ENCODE peak calls at places on chromosomes 11 and 22, in four cellular contexts. One of them, this sample, is unnamed.

GRCh38 chr11:35151896-35152295 is 12.9 kb downstream of the CD44 start:
- DNase-seq in EL: no peak
- DNase-seq in skeletal muscle cell: no peak
- DNase-seq in stimulated activated CD4-positive, alpha-beta T cell treated with anti-CD3 and anti-CD28 coated beads, Interleukin-15, amount 100 ng/mL, for 1 hour: no peak
- DNase-seq in this sample: no peak

GRCh38 chr11:128205796-128206195 is 381.6 kb downstream of the ETS1 start:
- DNase-seq in stimulated activated CD4-positive, alpha-beta T cell treated with anti-CD3 and anti-CD28 coated beads, Interleukin-15, amount 100 ng/mL, for 1 hour: no peak
- DNase-seq in skeletal muscle cell: no peak
- DNase-seq in EL: no peak
- DNase-seq in this sample: peak; percentile 35

GRCh38 chr22:31962392-31963113 is 18.2 kb downstream of the YWHAH start:
- DNase-seq in EL: no peak
- DNase-seq in stimulated activated CD4-positive, alpha-beta T cell treated with anti-CD3 and anti-CD28 coated beads, Interleukin-15, amount 100 ng/mL, for 1 hour: no peak
- DNase-seq in skeletal muscle cell: no peak
- DNase-seq in this sample: no peak

GRCh38 chr22:43946391-43946680 is 8.9 kb upstream of the SAMM50 start:
- DNase-seq in EL: no peak
- DNase-seq in stimulated activated CD4-positive, alpha-beta T cell treated with anti-CD3 and anti-CD28 coated beads, Interleukin-15, amount 100 ng/mL, for 1 hour: no peak
- DNase-seq in skeletal muscle cell: no peak
- DNase-seq in this sample: no peak

GRCh38 chr22:50008151-50009040 is 4.2 kb downstream of the IL17REL start:
- DNase-seq in skeletal muscle cell: no peak
- DNase-seq in stimulated activated CD4-positive, alpha-beta T cell treated with anti-CD3 and anti-CD28 coated beads, Interleukin-15, amount 100 ng/mL, for 1 hour: no peak
- DNase-seq in EL: no peak
- DNase-seq in this sample: no peak

GRCh38 chr11:69771466-69771865 is 3.7 kb downstream of the FGF4 start:
- DNase-seq in EL: no peak
- DNase-seq in skeletal muscle cell: no peak
- DNase-seq in stimulated activated CD4-positive, alpha-beta T cell treated with anti-CD3 and anti-CD28 coated beads, Interleukin-15, amount 100 ng/mL, for 1 hour: no peak
- DNase-seq in this sample: no peak

GRCh38 chr11:117449111-117449693 is 121.5 kb downstream of the CEP164 start:
- DNase-seq in stimulated activated CD4-positive, alpha-beta T cell treated with anti-CD3 and anti-CD28 coated beads, Interleukin-15, amount 100 ng/mL, for 1 hour: no peak
- DNase-seq in EL: peak; percentile 28
- DNase-seq in skeletal muscle cell: no peak
- DNase-seq in this sample: peak; percentile 34

GRCh38 chr11:123381817-123382554 is 48.1 kb upstream of the GRAMD1B start:
- DNase-seq in stimulated activated CD4-positive, alpha-beta T cell treated with anti-CD3 and anti-CD28 coated beads, Interleukin-15, amount 100 ng/mL, for 1 hour: no peak
- DNase-seq in EL: no peak
- DNase-seq in skeletal muscle cell: no peak
- DNase-seq in this sample: no peak

GRCh38 chr11:110381214-110381613 is 48.5 kb upstream of the FDX1 start:
- DNase-seq in skeletal muscle cell: no peak
- DNase-seq in EL: no peak
- DNase-seq in stimulated activated CD4-positive, alpha-beta T cell treated with anti-CD3 and anti-CD28 coated beads, Interleukin-15, amount 100 ng/mL, for 1 hour: no peak
- DNase-seq in this sample: no peak

GRCh38 chr11:33257160-33257896 is at the start of gene HIPK3:
- DNase-seq in EL: peak; percentile 83
- DNase-seq in stimulated activated CD4-positive, alpha-beta T cell treated with anti-CD3 and anti-CD28 coated beads, Interleukin-15, amount 100 ng/mL, for 1 hour: peak; percentile 56
- DNase-seq in skeletal muscle cell: peak; percentile 40
- DNase-seq in this sample: peak; percentile 65

GRCh38 chr11:9017773-9018172 is 14.0 kb upstream of the NRIP3 start:
- DNase-seq in EL: no peak
- DNase-seq in skeletal muscle cell: peak; percentile 7
- DNase-seq in stimulated activated CD4-positive, alpha-beta T cell treated with anti-CD3 and anti-CD28 coated beads, Interleukin-15, amount 100 ng/mL, for 1 hour: no peak
- DNase-seq in this sample: no peak

GRCh38 chr22:21657361-21658118 is 8.3 kb upstream of the PPIL2 start:
- DNase-seq in stimulated activated CD4-positive, alpha-beta T cell treated with anti-CD3 and anti-CD28 coated beads, Interleukin-15, amount 100 ng/mL, for 1 hour: peak; percentile 58
- DNase-seq in EL: peak; percentile 68
- DNase-seq in skeletal muscle cell: no peak
- DNase-seq in this sample: peak; percentile 56

GRCh38 chr11:96215094-96215782 is 127.8 kb downstream of the MAML2 start:
- DNase-seq in skeletal muscle cell: no peak
- DNase-seq in EL: peak; percentile 79
- DNase-seq in stimulated activated CD4-positive, alpha-beta T cell treated with anti-CD3 and anti-CD28 coated beads, Interleukin-15, amount 100 ng/mL, for 1 hour: no peak
- DNase-seq in this sample: peak; percentile 83

GRCh38 chr11:77039491-77040400 is 5.5 kb downstream of the B3GNT6 start:
- DNase-seq in stimulated activated CD4-positive, alpha-beta T cell treated with anti-CD3 and anti-CD28 coated beads, Interleukin-15, amount 100 ng/mL, for 1 hour: no peak
- DNase-seq in EL: peak; percentile 29
- DNase-seq in skeletal muscle cell: no peak
- DNase-seq in this sample: no peak

GRCh38 chr11:105878510-105878909 is 143.5 kb downstream of the MSANTD4 start:
- DNase-seq in stimulated activated CD4-positive, alpha-beta T cell treated with anti-CD3 and anti-CD28 coated beads, Interleukin-15, amount 100 ng/mL, for 1 hour: no peak
- DNase-seq in skeletal muscle cell: no peak
- DNase-seq in EL: no peak
- DNase-seq in this sample: no peak

GRCh38 chr22:29690481-29690880 is 29.3 kb upstream of the CABP7 start:
- DNase-seq in skeletal muscle cell: peak; percentile 36
- DNase-seq in EL: no peak
- DNase-seq in stimulated activated CD4-positive, alpha-beta T cell treated with anti-CD3 and anti-CD28 coated beads, Interleukin-15, amount 100 ng/mL, for 1 hour: no peak
- DNase-seq in this sample: no peak

This sample was measured in HT1080.